ENCODE peak calls at places on chromosome 22, in nine cellular contexts. One of them, this sample, is unnamed.

GRCh38 chr22:23534851-23535717 is 45.0 kb downstream of the IGLL1 start:
- DNase-seq in GM13977: no peak
- DNase-seq in mammary epithelial cell: no peak
- DNase-seq in keratinocyte: no peak
- DNase-seq in cardiac muscle cell: no peak
- DNase-seq in fibroblast of pulmonary artery: no peak
- DNase-seq in AG04449: no peak
- DNase-seq in progenitor cell of endocrine pancreas: no peak
- DNase-seq in astrocyte of the cerebellum: no peak
- DNase-seq in this sample: no peak

GRCh38 chr22:30573594-30574094 is 821 bp downstream of the GAL3ST1 start:
- DNase-seq in mammary epithelial cell: no peak
- DNase-seq in GM13977: no peak
- DNase-seq in keratinocyte: no peak
- DNase-seq in astrocyte of the cerebellum: no peak
- DNase-seq in fibroblast of pulmonary artery: no peak
- DNase-seq in progenitor cell of endocrine pancreas: no peak
- DNase-seq in cardiac muscle cell: no peak
- DNase-seq in AG04449: no peak
- DNase-seq in this sample: no peak

GRCh38 chr22:34111210-34111824 is 191.0 kb upstream of the LARGE1 start:
- DNase-seq in mammary epithelial cell: peak; percentile 17
- DNase-seq in GM13977: peak; percentile 48
- DNase-seq in AG04449: no peak
- DNase-seq in keratinocyte: no peak
- DNase-seq in cardiac muscle cell: peak; percentile 55
- DNase-seq in fibroblast of pulmonary artery: peak; percentile 26
- DNase-seq in progenitor cell of endocrine pancreas: peak; percentile 23
- DNase-seq in astrocyte of the cerebellum: no peak
- DNase-seq in this sample: no peak

GRCh38 chr22:29383740-29384139 is 4.6 kb downstream of the AP1B1 start:
- DNase-seq in GM13977: no peak
- DNase-seq in cardiac muscle cell: no peak
- DNase-seq in mammary epithelial cell: no peak
- DNase-seq in fibroblast of pulmonary artery: no peak
- DNase-seq in keratinocyte: no peak
- DNase-seq in AG04449: no peak
- DNase-seq in astrocyte of the cerebellum: no peak
- DNase-seq in progenitor cell of endocrine pancreas: no peak
- DNase-seq in this sample: no peak

GRCh38 chr22:19514831-19515565 is 9.2 kb downstream of the CLDN5 start:
- DNase-seq in cardiac muscle cell: no peak
- DNase-seq in mammary epithelial cell: peak; percentile 18
- DNase-seq in fibroblast of pulmonary artery: peak; percentile 5
- DNase-seq in progenitor cell of endocrine pancreas: no peak
- DNase-seq in GM13977: no peak
- DNase-seq in astrocyte of the cerebellum: no peak
- DNase-seq in keratinocyte: no peak
- DNase-seq in AG04449: no peak
- DNase-seq in this sample: no peak

GRCh38 chr22:50292643-50293440 is 14.6 kb downstream of the PLXNB2 start:
- DNase-seq in astrocyte of the cerebellum: no peak
- DNase-seq in cardiac muscle cell: no peak
- DNase-seq in AG04449: no peak
- DNase-seq in GM13977: no peak
- DNase-seq in progenitor cell of endocrine pancreas: no peak
- DNase-seq in mammary epithelial cell: no peak
- DNase-seq in keratinocyte: no peak
- DNase-seq in fibroblast of pulmonary artery: no peak
- DNase-seq in this sample: no peak

GRCh38 chr22:30228509-30229359 is 17.8 kb downstream of the LIF start:
- DNase-seq in keratinocyte: peak; percentile 90
- DNase-seq in progenitor cell of endocrine pancreas: no peak
- DNase-seq in mammary epithelial cell: peak; percentile 97
- DNase-seq in astrocyte of the cerebellum: no peak
- DNase-seq in GM13977: no peak
- DNase-seq in cardiac muscle cell: no peak
- DNase-seq in fibroblast of pulmonary artery: no peak
- DNase-seq in AG04449: no peak
- DNase-seq in this sample: no peak

GRCh38 chr22:29748248-29748893 is 18.4 kb downstream of the ZMAT5 start:
- DNase-seq in GM13977: no peak
- DNase-seq in AG04449: no peak
- DNase-seq in mammary epithelial cell: no peak
- DNase-seq in fibroblast of pulmonary artery: no peak
- DNase-seq in progenitor cell of endocrine pancreas: no peak
- DNase-seq in cardiac muscle cell: no peak
- DNase-seq in astrocyte of the cerebellum: no peak
- DNase-seq in keratinocyte: no peak
- DNase-seq in this sample: no peak

GRCh38 chr22:27438271-27438980 is 363.1 kb downstream of the MN1 start:
- DNase-seq in progenitor cell of endocrine pancreas: no peak
- DNase-seq in mammary epithelial cell: no peak
- DNase-seq in fibroblast of pulmonary artery: no peak
- DNase-seq in AG04449: no peak
- DNase-seq in keratinocyte: no peak
- DNase-seq in astrocyte of the cerebellum: no peak
- DNase-seq in GM13977: no peak
- DNase-seq in cardiac muscle cell: no peak
- DNase-seq in this sample: no peak

GRCh38 chr22:46636221-46637002 is 16.2 kb downstream of the GRAMD4 start:
- DNase-seq in astrocyte of the cerebellum: no peak
- DNase-seq in mammary epithelial cell: no peak
- DNase-seq in cardiac muscle cell: no peak
- DNase-seq in AG04449: no peak
- DNase-seq in keratinocyte: no peak
- DNase-seq in fibroblast of pulmonary artery: no peak
- DNase-seq in progenitor cell of endocrine pancreas: no peak
- DNase-seq in GM13977: no peak
- DNase-seq in this sample: no peak

GRCh38 chr22:22408731-22409696 is 99.5 kb downstream of the ZNF280B start:
- DNase-seq in fibroblast of pulmonary artery: peak; percentile 28
- DNase-seq in astrocyte of the cerebellum: no peak
- DNase-seq in keratinocyte: no peak
- DNase-seq in cardiac muscle cell: no peak
- DNase-seq in progenitor cell of endocrine pancreas: no peak
- DNase-seq in mammary epithelial cell: peak; percentile 5
- DNase-seq in AG04449: no peak
- DNase-seq in GM13977: peak; percentile 63
- DNase-seq in this sample: no peak
- TF ChIP-seq CTCF in fibroblast of pulmonary artery: peak; percentile 60
- TF ChIP-seq CTCF in astrocyte of the cerebellum: peak; percentile 47
- TF ChIP-seq CTCF in keratinocyte: peak; percentile 50
- TF ChIP-seq CTCF in cardiac muscle cell: peak; percentile 59
- TF ChIP-seq CTCF in progenitor cell of endocrine pancreas: peak; percentile 67
- TF ChIP-seq CTCF in mammary epithelial cell: peak; percentile 60
- TF ChIP-seq CTCF in AG04449: peak; percentile 50
- TF ChIP-seq CTCF in GM13977: peak; percentile 61
- TF ChIP-seq CTCF in this sample: peak; percentile 38

GRCh38 chr22:36979511-36979910 is 39.7 kb downstream of the TST start:
- DNase-seq in progenitor cell of endocrine pancreas: no peak
- DNase-seq in astrocyte of the cerebellum: no peak
- DNase-seq in fibroblast of pulmonary artery: no peak
- DNase-seq in keratinocyte: no peak
- DNase-seq in AG04449: no peak
- DNase-seq in cardiac muscle cell: no peak
- DNase-seq in mammary epithelial cell: no peak
- DNase-seq in GM13977: no peak
- DNase-seq in this sample: no peak

GRCh38 chr22:36979016-36979415 is 40.2 kb downstream of the TST start:
- DNase-seq in cardiac muscle cell: no peak
- DNase-seq in fibroblast of pulmonary artery: no peak
- DNase-seq in mammary epithelial cell: no peak
- DNase-seq in progenitor cell of endocrine pancreas: no peak
- DNase-seq in keratinocyte: no peak
- DNase-seq in astrocyte of the cerebellum: no peak
- DNase-seq in AG04449: no peak
- DNase-seq in GM13977: no peak
- DNase-seq in this sample: no peak

GRCh38 chr22:36981247-36981775 is 37.9 kb downstream of the TST start:
- DNase-seq in astrocyte of the cerebellum: no peak
- DNase-seq in keratinocyte: no peak
- DNase-seq in progenitor cell of endocrine pancreas: no peak
- DNase-seq in fibroblast of pulmonary artery: no peak
- DNase-seq in AG04449: no peak
- DNase-seq in cardiac muscle cell: no peak
- DNase-seq in mammary epithelial cell: no peak
- DNase-seq in GM13977: no peak
- DNase-seq in this sample: no peak

GRCh38 chr22:36977947-36978660 is 41.1 kb downstream of the TST start:
- DNase-seq in keratinocyte: no peak
- DNase-seq in mammary epithelial cell: peak; percentile 61
- DNase-seq in AG04449: peak; percentile 12
- DNase-seq in fibroblast of pulmonary artery: peak; percentile 90
- DNase-seq in progenitor cell of endocrine pancreas: peak; percentile 84
- DNase-seq in cardiac muscle cell: peak; percentile 93
- DNase-seq in GM13977: peak; percentile 91
- DNase-seq in astrocyte of the cerebellum: peak; percentile 68
- DNase-seq in this sample: peak; percentile 58

GRCh38 chr22:36977401-36977861 is 41.8 kb downstream of the TST start:
- DNase-seq in keratinocyte: no peak
- DNase-seq in mammary epithelial cell: no peak
- DNase-seq in fibroblast of pulmonary artery: no peak
- DNase-seq in progenitor cell of endocrine pancreas: peak; percentile 59
- DNase-seq in cardiac muscle cell: peak; percentile 82
- DNase-seq in GM13977: peak; percentile 76
- DNase-seq in AG04449: no peak
- DNase-seq in astrocyte of the cerebellum: no peak
- DNase-seq in this sample: no peak
- TF ChIP-seq CTCF in keratinocyte: no peak
- TF ChIP-seq CTCF in mammary epithelial cell: no peak
- TF ChIP-seq CTCF in fibroblast of pulmonary artery: peak; percentile 34
- TF ChIP-seq CTCF in progenitor cell of endocrine pancreas: peak; percentile 60
- TF ChIP-seq CTCF in cardiac muscle cell: peak; percentile 53
- TF ChIP-seq CTCF in GM13977: peak; percentile 76
- TF ChIP-seq CTCF in AG04449: peak; percentile 39
- TF ChIP-seq CTCF in astrocyte of the cerebellum: peak; percentile 32
- TF ChIP-seq CTCF in this sample: peak; percentile 32

DNA sequence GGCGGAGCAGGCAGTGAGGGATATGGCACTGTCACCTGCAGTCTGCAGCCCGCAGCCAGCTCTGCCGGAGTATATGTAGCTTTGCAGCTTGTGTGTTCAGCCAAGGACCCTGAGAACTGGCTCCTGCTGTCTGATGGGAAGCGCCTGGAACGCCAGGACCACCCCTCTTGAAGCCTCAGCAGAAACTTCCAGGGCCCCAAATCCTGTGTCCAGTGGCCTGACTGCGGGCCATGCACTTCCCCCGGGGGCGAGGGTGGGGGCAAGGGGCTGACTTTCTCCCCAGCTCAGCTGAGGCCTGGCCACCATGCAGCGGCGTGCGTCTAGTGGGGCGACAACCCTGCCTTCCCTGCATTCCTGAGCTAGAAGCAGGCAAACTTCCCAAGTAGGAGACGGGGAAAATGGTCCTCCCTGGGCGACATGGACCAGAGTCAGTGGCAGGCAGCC is 32.3 kb downstream of the PISD start:
- DNase-seq in fibroblast of pulmonary artery: no peak
- DNase-seq in keratinocyte: no peak
- DNase-seq in AG04449: no peak
- DNase-seq in progenitor cell of endocrine pancreas: no peak
- DNase-seq in GM13977: no peak
- DNase-seq in cardiac muscle cell: peak; percentile 8
- DNase-seq in mammary epithelial cell: no peak
- DNase-seq in astrocyte of the cerebellum: no peak
- DNase-seq in this sample: no peak
- TF ChIP-seq CTCF in fibroblast of pulmonary artery: no peak
- TF ChIP-seq CTCF in keratinocyte: no peak
- TF ChIP-seq CTCF in AG04449: no peak
- TF ChIP-seq CTCF in progenitor cell of endocrine pancreas: no peak
- TF ChIP-seq CTCF in GM13977: no peak
- TF ChIP-seq CTCF in cardiac muscle cell: no peak
- TF ChIP-seq CTCF in mammary epithelial cell: no peak
- TF ChIP-seq CTCF in astrocyte of the cerebellum: no peak
- TF ChIP-seq CTCF in this sample: no peak

GRCh38 chr22:35258144-35258988 is 1.1 kb downstream of the HMGXB4 start:
- DNase-seq in GM13977: no peak
- DNase-seq in AG04449: no peak
- DNase-seq in mammary epithelial cell: peak; percentile 21
- DNase-seq in keratinocyte: no peak
- DNase-seq in progenitor cell of endocrine pancreas: no peak
- DNase-seq in astrocyte of the cerebellum: peak; percentile 18
- DNase-seq in cardiac muscle cell: peak; percentile 30
- DNase-seq in fibroblast of pulmonary artery: peak; percentile 25
- DNase-seq in this sample: no peak

GRCh38 chr22:35257002-35257320 is 332 bp upstream of the HMGXB4 start:
- DNase-seq in mammary epithelial cell: no peak
- DNase-seq in keratinocyte: no peak
- DNase-seq in astrocyte of the cerebellum: no peak
- DNase-seq in AG04449: no peak
- DNase-seq in progenitor cell of endocrine pancreas: no peak
- DNase-seq in fibroblast of pulmonary artery: no peak
- DNase-seq in GM13977: no peak
- DNase-seq in cardiac muscle cell: no peak
- DNase-seq in this sample: no peak

GRCh38 chr22:35253946-35254345 is 3.3 kb upstream of the HMGXB4 start:
- DNase-seq in GM13977: no peak
- DNase-seq in fibroblast of pulmonary artery: no peak
- DNase-seq in mammary epithelial cell: no peak
- DNase-seq in AG04449: no peak
- DNase-seq in keratinocyte: no peak
- DNase-seq in astrocyte of the cerebellum: no peak
- DNase-seq in progenitor cell of endocrine pancreas: no peak
- DNase-seq in cardiac muscle cell: no peak
- DNase-seq in this sample: no peak

GRCh38 chr22:35257321-35258143 is at the start of gene HMGXB4:
- DNase-seq in cardiac muscle cell: peak; percentile 95
- DNase-seq in AG04449: peak; percentile 38
- DNase-seq in progenitor cell of endocrine pancreas: peak; percentile 76
- DNase-seq in GM13977: peak; percentile 93
- DNase-seq in fibroblast of pulmonary artery: peak; percentile 90
- DNase-seq in astrocyte of the cerebellum: peak; percentile 76
- DNase-seq in keratinocyte: no peak
- DNase-seq in mammary epithelial cell: peak; percentile 82
- DNase-seq in this sample: peak; percentile 64
- TF ChIP-seq CTCF in cardiac muscle cell: no peak
- TF ChIP-seq CTCF in AG04449: peak; percentile 5
- TF ChIP-seq CTCF in progenitor cell of endocrine pancreas: peak; percentile 38
- TF ChIP-seq CTCF in GM13977: peak; percentile 27
- TF ChIP-seq CTCF in fibroblast of pulmonary artery: no peak
- TF ChIP-seq CTCF in astrocyte of the cerebellum: no peak
- TF ChIP-seq CTCF in keratinocyte: no peak
- TF ChIP-seq CTCF in mammary epithelial cell: no peak
- TF ChIP-seq CTCF in this sample: no peak

DNA sequence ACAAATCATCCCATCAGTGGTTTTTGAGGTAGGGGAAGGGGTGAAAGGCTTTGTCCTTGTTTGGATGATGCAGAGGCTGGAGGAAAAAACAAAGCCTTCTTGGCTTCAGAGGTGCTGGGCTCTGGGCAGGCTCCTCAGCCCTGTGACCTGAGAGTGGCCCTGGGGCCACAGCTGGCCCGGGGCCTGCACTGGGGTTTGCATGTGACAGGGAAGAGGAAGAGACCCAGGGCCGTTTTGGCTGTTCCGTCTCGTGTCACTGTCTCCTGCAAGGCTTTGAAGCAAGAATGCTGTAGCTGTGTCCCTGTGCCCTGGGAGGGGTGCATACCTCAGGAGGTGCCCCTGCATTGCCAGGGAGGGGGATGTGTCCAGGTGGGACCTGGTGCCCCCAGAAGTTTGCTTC is 12.6 kb downstream of the ARHGAP8 start:
- DNase-seq in fibroblast of pulmonary artery: no peak
- DNase-seq in progenitor cell of endocrine pancreas: no peak
- DNase-seq in keratinocyte: no peak
- DNase-seq in GM13977: no peak
- DNase-seq in AG04449: no peak
- DNase-seq in astrocyte of the cerebellum: no peak
- DNase-seq in mammary epithelial cell: no peak
- DNase-seq in cardiac muscle cell: no peak
- DNase-seq in this sample: no peak
- TF ChIP-seq CTCF in fibroblast of pulmonary artery: no peak
- TF ChIP-seq CTCF in progenitor cell of endocrine pancreas: no peak
- TF ChIP-seq CTCF in keratinocyte: no peak
- TF ChIP-seq CTCF in GM13977: no peak
- TF ChIP-seq CTCF in AG04449: no peak
- TF ChIP-seq CTCF in astrocyte of the cerebellum: no peak
- TF ChIP-seq CTCF in mammary epithelial cell: no peak
- TF ChIP-seq CTCF in cardiac muscle cell: no peak
- TF ChIP-seq CTCF in this sample: no peak